ENCODE peak calls at places on chromosomes 12 and 14, in six cellular contexts. I is stimulated activated naive CD8-positive, alpha-beta T cell treated with anti-CD3 and anti-CD28 coated beads, Interleukin-15, Interleukin-2, amounts not matched to agents 100 U/mL and 50 U/mL, for 24 hours; S is GM03348; C is HCT116; N is GM23248; L is naive thymus-derived CD4-positive, alpha-beta T cell. F is an unnamed sample.
A peak's percentile ranks its signal among the peaks of the same experiment; 100 is the strongest.

GRCh38 chr12:94831081-94831747 is 172.3 kb downstream of the NDUFA12 start:
- DNase-seq in I (peak; percentile 55), S (no peak), C (no peak), N (no peak), L (no peak), F (no peak)

GRCh38 chr12:51821423-51822260 is 26.9 kb downstream of the FIGNL2 start:
- DNase-seq in I (peak; percentile 50), S (peak; percentile 40), C (no peak), N (peak; percentile 63), L (peak; percentile 53), F (no peak)

GRCh38 chr12:46154221-46154975 is 114.4 kb downstream of the SLC38A1 start:
- DNase-seq in I (no peak), S (peak; percentile 59), C (peak; percentile 3), N (peak; percentile 77), L (no peak), F (peak; percentile 77)

GRCh38 chr14:103030741-103031565 is 26.4 kb downstream of the CDC42BPB start:
- DNase-seq in I (no peak), S (peak; percentile 40), C (no peak), N (peak; percentile 56), L (no peak), F (no peak)

GRCh38 chr12:52798003-52798670 is 2.2 kb upstream of the KRT3 start:
- DNase-seq in I (no peak), S (peak; percentile 73), C (no peak), N (peak; percentile 89), L (no peak), F (no peak)

GRCh38 chr12:39236994-39237393 is 205.9 kb downstream of the KIF21A start:
- DNase-seq in I (no peak), S (peak; percentile 5), C (no peak), N (peak; percentile 57), L (no peak), F (peak; percentile 2)

GRCh38 chr14:65001758-65002157 is 15.1 kb downstream of the FNTB start:
- DNase-seq in I (no peak), S (no peak), C (no peak), N (no peak), L (no peak), F (no peak)

GRCh38 chr14:57486767-57487379 is 6.8 kb downstream of the CCDC198 start:
- DNase-seq in I (no peak), S (peak; percentile 57), C (peak; percentile 18), N (peak; percentile 62), L (no peak), F (peak; percentile 68)

GRCh38 chr14:90005939-90006530 is 50.3 kb downstream of the TDP1 start:
- DNase-seq in I (no peak), S (no peak), C (no peak), N (no peak), L (no peak), F (no peak)

GRCh38 chr12:12999276-12999958 is 648 bp downstream of the HEBP1 start:
- DNase-seq in I (no peak), S (peak; percentile 57), C (no peak), N (peak; percentile 49), L (no peak), F (peak; percentile 37)

GRCh38 chr12:65205886-65206285 is 36.5 kb downstream of the LEMD3 start:
- DNase-seq in I (no peak), S (no peak), C (no peak), N (no peak), L (no peak), F (no peak)

GRCh38 chr14:94536836-94537235 is 24.4 kb upstream of the SERPINA4 start:
- DNase-seq in I (no peak), S (no peak), C (peak; percentile 74), N (peak; percentile 41), L (no peak), F (no peak)

GRCh38 chr14:61461808-61462275 is 140.5 kb downstream of the PRKCH start:
- DNase-seq in I (peak; percentile 36), S (peak; percentile 77), C (peak; percentile 34), N (peak; percentile 79), L (no peak), F (peak; percentile 90)

GRCh38 chr12:52033506-52034258 is 17.6 kb upstream of the NR4A1 start:
- DNase-seq in I (peak; percentile 30), S (no peak), C (no peak), N (no peak), L (no peak), F (no peak)

GRCh38 chr14:61498303-61498702 is 176.9 kb downstream of the PRKCH start:
- DNase-seq in I (no peak), S (no peak), C (no peak), N (no peak), L (no peak), F (no peak)

GRCh38 chr14:24067133-24068082 is 4.0 kb upstream of the CPNE6 start:
- DNase-seq in I (no peak), S (no peak), C (no peak), N (no peak), L (no peak), F (no peak)

GRCh38 chr14:96268426-96269358 is 12.7 kb downstream of the BDKRB1 start:
- DNase-seq in I (no peak), S (peak; percentile 94), C (no peak), N (peak; percentile 99), L (no peak), F (peak; percentile 97)

GRCh38 chr14:59332727-59333126 is 132.5 kb downstream of the GPR135 start:
- DNase-seq in I (no peak), S (peak; percentile 72), C (no peak), N (peak; percentile 93), L (no peak), F (peak; percentile 90)

GRCh38 chr14:95524706-95525512 is 8.5 kb upstream of the SYNE3 start:
- DNase-seq in I (no peak), S (no peak), C (peak; percentile 41), N (peak; percentile 42), L (no peak), F (no peak)

GRCh38 chr14:98633380-98633779 is 638.6 kb downstream of the BCL11B start:
- DNase-seq in I (no peak), S (no peak), C (no peak), N (no peak), L (no peak), F (no peak)

GRCh38 chr12:130651188-130651587 is 64.9 kb downstream of the RIMBP2 start:
- DNase-seq in I (no peak), S (no peak), C (no peak), N (no peak), L (no peak), F (no peak)

GRCh38 chr12:92065018-92065499 is 80.6 kb downstream of the BTG1 start:
- DNase-seq in I (peak; percentile 56), S (no peak), C (no peak), N (peak; percentile 53), L (no peak), F (peak; percentile 15)

GRCh38 chr14:78356406-78356805 is 186.2 kb downstream of the NRXN3 start:
- DNase-seq in I (no peak), S (no peak), C (no peak), N (no peak), L (no peak), F (no peak)

GRCh38 chr14:25868521-25869314 is 729.1 kb downstream of the NOVA1 start:
- DNase-seq in I (no peak), S (no peak), C (no peak), N (no peak), L (no peak), F (no peak)

GRCh38 chr12:14774944-14775651 is 28.2 kb downstream of the WBP11 start:
- DNase-seq in I (no peak), S (peak; percentile 61), C (no peak), N (peak; percentile 82), L (peak; percentile 54), F (peak; percentile 80)

GRCh38 chr12:107319536-107320030 is 226.2 kb upstream of the CRY1 start:
- DNase-seq in I (no peak), S (peak; percentile 32), C (no peak), N (peak; percentile 36), L (no peak), F (peak; percentile 22)

GRCh38 chr12:53056901-53057300 is 7.0 kb downstream of the TNS2 start:
- DNase-seq in I (no peak), S (no peak), C (no peak), N (no peak), L (no peak), F (no peak)

GRCh38 chr12:54411398-54412241 is 7.4 kb downstream of the ITGA5 start:
- DNase-seq in I (peak; percentile 72), S (peak; percentile 96), C (no peak), N (peak; percentile 98), L (peak; percentile 66), F (peak; percentile 94)